ENCODE peak calls at places on chromosomes 13 and 19, in five cellular contexts. A, I, D, J and X are unnamed samples. For H3K4me1 and H3K27me3, the result is how much of the 10 kb centered on the place peaks cover.

GRCh38 chr13:97810152-97810551 is 143.3 kb upstream of the IPO5 start:
- DNase-seq in A (no peak), I (no peak), D (no peak), J (no peak), X (no peak)

GRCh38 chr19:20044663-20045062 is 5.4 kb upstream of the ZNF682 start:
- DNase-seq in A (no peak), I (no peak), D (no peak), J (no peak), X (no peak)

GRCh38 chr19:15614507-15615379 is at the start of gene CYP4F8:
- DNase-seq in A (peak), I (no peak), D (peak), J (no peak), X (no peak)

GRCh38 chr19:47581605-47582319 is 8.8 kb upstream of the ZNF541 start:
- DNase-seq in A (peak), I (no peak), D (peak), J (no peak), X (no peak)

GRCh38 chr19:55005684-55006488 is 32.2 kb downstream of the GP6 start:
- DNase-seq in A (peak), I (no peak), D (peak), J (no peak), X (no peak)

GRCh38 chr19:45164577-45165335 is 4.0 kb upstream of the NKPD1 start:
- DNase-seq in A (peak), I (no peak), D (peak), J (peak), X (peak)

GRCh38 chr13:102020611-102021216 is 381.1 kb downstream of the FGF14 start:
- DNase-seq in A (no peak), I (no peak), D (peak), J (no peak), X (no peak)

GRCh38 chr13:29905845-29906244 is 55.4 kb upstream of the UBL3 start:
- DNase-seq in A (no peak), I (peak), D (peak), J (no peak), X (no peak)

GRCh38 chr19:36116344-36116637 is 1.0 kb downstream of the TBCB start:
- DNase-seq in A (no peak), I (no peak), D (no peak), J (no peak), X (no peak)

GRCh38 chr13:35908221-35908620 is 223.0 kb downstream of the DCLK1 start:
- DNase-seq in A (no peak), I (no peak), D (no peak), J (no peak), X (no peak)

GRCh38 chr13:103695320-103695719 is 629.1 kb upstream of the SLC10A2 start:
- DNase-seq in A (no peak), I (no peak), D (no peak), J (no peak), X (no peak)

GRCh38 chr13:72151241-72151640 is 284.2 kb upstream of the DACH1 start:
- DNase-seq in A (no peak), I (no peak), D (no peak), J (no peak), X (no peak)

GRCh38 chr13:42720116-42720857 is 61.1 kb upstream of the FAM216B start:
- DNase-seq in A (no peak), I (no peak), D (peak), J (peak), X (peak)

GRCh38 chr19:44820648-44821609 is 12.0 kb downstream of the BCAM start:
- DNase-seq in A (peak), I (peak), D (no peak), J (peak), X (peak)

GRCh38 chr13:37968555-37968954 is 99.0 kb upstream of the TRPC4 start:
- DNase-seq in A (no peak), I (no peak), D (no peak), J (no peak), X (no peak)

GRCh38 chr19:4971424-4971793 is 2.5 kb downstream of the KDM4B start:
- DNase-seq in A (peak), I (peak), D (no peak), J (peak), X (peak)

GRCh38 chr19:4974855-4975469 is 6.0 kb downstream of the KDM4B start:
- DNase-seq in A (no peak), I (no peak), D (no peak), J (no peak), X (peak)

GRCh38 chr19:4970558-4971423 is 1.9 kb downstream of the KDM4B start:
- DNase-seq in A (peak), I (no peak), D (no peak), J (peak), X (peak)

GRCh38 chr19:4971816-4972495 is 3.0 kb downstream of the KDM4B start:
- DNase-seq in A (no peak), I (no peak), D (no peak), J (no peak), X (peak)

GRCh38 chr19:4972509-4973230 is 3.8 kb downstream of the KDM4B start:
- DNase-seq in A (peak), I (no peak), D (peak), J (peak), X (peak)
- H3K4me1 ChIP-seq in A (half or more), I (half or more), D (under half), J (half or more), X (under half)

DNA sequence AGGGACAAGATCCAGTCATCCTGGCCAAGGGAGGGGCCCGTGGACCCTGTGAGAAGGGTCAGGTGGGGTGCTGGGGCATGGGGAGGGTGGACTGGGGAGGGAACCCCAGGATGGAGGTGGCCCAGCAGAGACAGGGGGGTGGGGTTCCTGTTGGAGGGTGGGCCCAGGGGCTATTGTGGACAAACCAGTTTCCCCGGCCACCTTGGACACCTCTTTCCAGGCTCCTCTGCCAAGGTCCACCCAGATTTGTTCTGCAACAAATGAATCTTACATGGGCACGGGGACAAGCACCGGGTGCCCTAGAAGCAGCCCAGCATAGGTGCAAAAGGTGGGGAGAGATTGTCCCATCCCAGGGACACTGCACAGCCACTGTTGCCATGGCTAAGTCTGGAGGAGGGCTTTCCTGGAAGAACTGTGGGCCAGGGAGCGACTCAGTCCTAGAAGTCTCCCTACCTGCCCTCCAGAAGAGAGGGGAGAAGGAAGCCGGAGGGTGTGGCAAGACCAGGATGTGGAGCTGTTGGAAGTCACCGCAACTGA is 2.2 kb upstream of the FBN3 start:
- DNase-seq in A (peak), I (no peak), D (no peak), J (no peak), X (no peak)
- H3K27me3 ChIP-seq in A (under half), I (under half), D (under half), J (under half), X (under half)

GRCh38 chr13:28744091-28744536 is 25.3 kb upstream of the SLC46A3 start:
- DNase-seq in A (no peak), I (peak), D (no peak), J (no peak), X (peak)
- H3K27ac ChIP-seq in A (no peak), I (no peak), D (peak), J (no peak), X (no peak)

GRCh38 chr19:52197964-52198363 is 8.1 kb downstream of the PPP2R1A start:
- DNase-seq in A (no peak), I (no peak), D (no peak), J (no peak), X (no peak)

GRCh38 chr19:52191951-52192350 is 2.1 kb downstream of the PPP2R1A start:
- DNase-seq in A (no peak), I (no peak), D (no peak), J (no peak), X (no peak)

GRCh38 chr19:52200044-52200443 is 10.2 kb downstream of the PPP2R1A start:
- DNase-seq in A (no peak), I (peak), D (peak), J (no peak), X (no peak)

GRCh38 chr19:52198678-52199077 is 8.8 kb downstream of the PPP2R1A start:
- DNase-seq in A (no peak), I (no peak), D (peak), J (no peak), X (no peak)

GRCh38 chr19:52196256-52196967 is 6.6 kb downstream of the PPP2R1A start:
- DNase-seq in A (no peak), I (no peak), D (no peak), J (no peak), X (no peak)
- H3K4me1 ChIP-seq in A (under half), I (under half), D (under half), J (half or more), X (under half)

DNA sequence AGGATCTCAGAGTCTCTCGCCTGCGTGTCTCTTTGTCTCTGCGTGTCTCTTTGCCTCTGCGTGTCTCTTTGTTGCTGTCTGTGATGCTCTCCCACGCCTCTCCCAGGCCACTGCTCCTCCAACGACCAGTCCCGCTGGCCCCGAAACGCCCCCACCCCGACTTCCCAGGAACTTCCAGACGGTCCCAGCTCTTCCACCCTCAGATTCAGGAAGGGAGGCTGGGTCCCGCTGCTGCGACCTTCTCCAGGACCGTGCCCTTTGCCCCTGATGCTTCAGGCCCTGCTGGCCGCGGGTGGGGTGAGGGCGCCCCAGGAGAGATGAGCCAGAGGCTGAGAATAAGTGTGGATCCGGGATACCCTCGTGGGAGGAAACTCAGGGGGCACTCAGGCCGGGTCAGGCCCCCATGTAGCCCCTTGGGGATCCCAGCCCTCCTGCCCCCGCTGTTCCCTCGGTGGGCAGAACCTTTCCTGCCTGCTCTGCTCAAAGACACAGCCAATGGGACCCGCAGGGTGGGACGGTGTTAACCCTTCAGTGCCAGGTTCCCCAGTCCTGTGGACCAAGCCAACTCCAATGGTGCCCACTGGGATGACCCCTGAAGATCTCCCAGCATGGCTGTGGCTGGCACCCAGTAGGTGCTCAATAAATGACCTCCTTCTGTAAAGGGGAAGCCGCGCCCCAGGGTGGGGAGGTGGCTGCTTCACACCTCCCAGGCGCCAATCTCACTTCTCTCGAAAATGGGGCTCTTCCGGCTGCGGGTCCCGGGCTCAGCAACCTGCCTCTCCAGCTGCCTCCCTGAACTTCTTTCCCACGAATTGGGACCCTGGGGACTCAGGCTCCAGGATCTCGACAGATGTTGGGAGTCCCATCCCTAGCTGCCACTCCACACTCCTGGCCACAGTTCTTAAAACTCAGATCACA is 1.5 kb upstream of the S1PR5 start:
- DNase-seq in A (no peak), I (no peak), D (no peak), J (no peak), X (no peak)
- H3K27me3 ChIP-seq in A (under half), I (under half), D (under half), J (under half), X (under half)

GRCh38 chr13:99227909-99228688 is 27.4 kb downstream of the UBAC2 start:
- DNase-seq in A (no peak), I (no peak), D (peak), J (no peak), X (no peak)
- H3K27ac ChIP-seq in A (no peak), I (no peak), D (peak), J (no peak), X (no peak)

DNA sequence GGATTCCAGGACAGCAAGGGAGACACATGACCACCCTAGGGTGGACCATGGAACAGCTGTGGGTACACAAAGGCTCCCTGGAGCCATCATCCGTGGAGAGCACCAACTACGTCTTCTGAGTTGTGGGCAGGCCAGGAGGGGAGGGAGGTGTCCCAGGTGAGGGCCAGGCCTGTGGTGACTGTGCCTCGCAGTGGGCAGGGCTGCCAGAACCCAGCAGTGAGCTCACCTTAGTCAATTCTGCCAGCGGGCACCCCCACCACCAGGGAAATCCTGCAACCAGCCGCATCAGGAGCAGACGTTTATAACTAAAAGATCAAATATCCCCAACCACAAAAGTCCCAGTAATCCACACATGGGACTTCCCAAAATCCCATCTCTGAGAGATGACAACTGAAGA is 19.6 kb downstream of the ELL start:
- DNase-seq in A (peak), I (no peak), D (no peak), J (no peak), X (no peak)
- H3K4me1 ChIP-seq in A (half or more), I (half or more), D (under half), J (under half), X (half or more)